ENCODE peak calls at places on chromosome 19, in five cellular contexts. Z is GM12878, U is SK-N-SH, Y is HepG2, I is K562. O is an unnamed sample.

GRCh38 chr19:17847538-17848366 is at the start of gene JAK3:
- DNase-seq in Z (peak), U (peak), Y (peak), I (peak), O (no peak)

GRCh38 chr19:5567971-5568407 is 236 bp upstream of the TINCR start:
- DNase-seq in Z (no peak), U (no peak), Y (no peak), I (no peak), O (no peak)

GRCh38 chr19:19477705-19478383 is 37.5 kb downstream of the TSSK6 start:
- DNase-seq in Z (no peak), U (no peak), Y (no peak), I (no peak), O (no peak)

GRCh38 chr19:58538257-58539168 is 5.4 kb upstream of the TRIM28 start:
- DNase-seq in Z (no peak), U (no peak), Y (no peak), I (no peak), O (no peak)

GRCh38 chr19:58551123-58551497 is 3.8 kb downstream of the CHMP2A start:
- DNase-seq in Z (no peak), U (no peak), Y (no peak), I (no peak), O (no peak)

GRCh38 chr19:6060600-6061391 is 49.5 kb downstream of the RFX2 start:
- DNase-seq in Z (no peak), U (peak), Y (no peak), I (peak), O (no peak)

GRCh38 chr19:30999726-31000125 is 349.5 kb downstream of the TSHZ3 start:
- DNase-seq in Z (no peak), U (no peak), Y (no peak), I (no peak), O (no peak)

GRCh38 chr19:13381827-13382632 is 124.2 kb downstream of the CACNA1A start:
- DNase-seq in Z (no peak), U (no peak), Y (no peak), I (peak), O (no peak)

GRCh38 chr19:32719611-32720059 is at the start of gene TDRD12:
- DNase-seq in Z (no peak), U (peak), Y (no peak), I (no peak), O (no peak)

GRCh38 chr19:7679771-7680605 is 645 bp upstream of the TRAPPC5 start:
- DNase-seq in Z (no peak), U (no peak), Y (no peak), I (no peak), O (no peak)

GRCh38 chr19:41039806-41040205 is 48.4 kb upstream of the CYP2A13 start:
- DNase-seq in Z (no peak), U (no peak), Y (no peak), I (peak), O (no peak)

GRCh38 chr19:32651729-32652140 is 23.2 kb downstream of the ANKRD27 start:
- DNase-seq in Z (no peak), U (peak), Y (no peak), I (no peak), O (no peak)

GRCh38 chr19:17532557-17532956 is 21.1 kb downstream of the PGLS start:
- DNase-seq in Z (no peak), U (no peak), Y (no peak), I (no peak), O (no peak)

GRCh38 chr19:15332311-15332996 is at the start of gene BRD4:
- DNase-seq in Z (no peak), U (peak), Y (no peak), I (peak), O (no peak)

GRCh38 chr19:53463263-53463662 is 4.3 kb upstream of the ZNF813 start:
- DNase-seq in Z (no peak), U (peak), Y (no peak), I (peak), O (no peak)

GRCh38 chr19:16447015-16447384 is 24.8 kb downstream of the EPS15L1 start:
- DNase-seq in Z (peak), U (no peak), Y (peak), I (peak), O (no peak)
- TF ChIP-seq POLR2AphosphoS5 in Z (peak), U (no peak), Y (no peak), I (no peak), O (no peak)

GRCh38 chr19:49635530-49636229 is 4.3 kb downstream of the RRAS start:
- DNase-seq in Z (no peak), U (no peak), Y (no peak), I (no peak), O (no peak)
- TF ChIP-seq ZBTB33 in Z (no peak), U (no peak), Y (no peak), I (no peak), O (no peak)

GRCh38 chr19:55041627-55042343 is 3.7 kb upstream of the GP6 start:
- DNase-seq in Z (no peak), U (no peak), Y (no peak), I (peak), O (no peak)
- TF ChIP-seq POLR2AphosphoS5 in Z (no peak), U (no peak), Y (no peak), I (no peak), O (no peak)

GRCh38 chr19:10003271-10003670 is 7.0 kb downstream of the COL5A3 start:
- DNase-seq in Z (no peak), U (no peak), Y (no peak), I (no peak), O (no peak)

GRCh38 chr19:9996541-9996940 is 13.8 kb downstream of the COL5A3 start:
- DNase-seq in Z (no peak), U (no peak), Y (no peak), I (no peak), O (no peak)

GRCh38 chr19:9995999-9996398 is 14.3 kb downstream of the COL5A3 start:
- DNase-seq in Z (no peak), U (no peak), Y (no peak), I (no peak), O (no peak)

GRCh38 chr19:10001899-10002298 is 8.4 kb downstream of the COL5A3 start:
- DNase-seq in Z (no peak), U (no peak), Y (peak), I (peak), O (no peak)

GRCh38 chr19:10000171-10000826 is 10.0 kb downstream of the COL5A3 start:
- DNase-seq in Z (no peak), U (peak), Y (peak), I (peak), O (peak)
- TF ChIP-seq ZBTB33 in Z (no peak), U (no peak), Y (no peak), I (no peak), O (no peak)

DNA sequence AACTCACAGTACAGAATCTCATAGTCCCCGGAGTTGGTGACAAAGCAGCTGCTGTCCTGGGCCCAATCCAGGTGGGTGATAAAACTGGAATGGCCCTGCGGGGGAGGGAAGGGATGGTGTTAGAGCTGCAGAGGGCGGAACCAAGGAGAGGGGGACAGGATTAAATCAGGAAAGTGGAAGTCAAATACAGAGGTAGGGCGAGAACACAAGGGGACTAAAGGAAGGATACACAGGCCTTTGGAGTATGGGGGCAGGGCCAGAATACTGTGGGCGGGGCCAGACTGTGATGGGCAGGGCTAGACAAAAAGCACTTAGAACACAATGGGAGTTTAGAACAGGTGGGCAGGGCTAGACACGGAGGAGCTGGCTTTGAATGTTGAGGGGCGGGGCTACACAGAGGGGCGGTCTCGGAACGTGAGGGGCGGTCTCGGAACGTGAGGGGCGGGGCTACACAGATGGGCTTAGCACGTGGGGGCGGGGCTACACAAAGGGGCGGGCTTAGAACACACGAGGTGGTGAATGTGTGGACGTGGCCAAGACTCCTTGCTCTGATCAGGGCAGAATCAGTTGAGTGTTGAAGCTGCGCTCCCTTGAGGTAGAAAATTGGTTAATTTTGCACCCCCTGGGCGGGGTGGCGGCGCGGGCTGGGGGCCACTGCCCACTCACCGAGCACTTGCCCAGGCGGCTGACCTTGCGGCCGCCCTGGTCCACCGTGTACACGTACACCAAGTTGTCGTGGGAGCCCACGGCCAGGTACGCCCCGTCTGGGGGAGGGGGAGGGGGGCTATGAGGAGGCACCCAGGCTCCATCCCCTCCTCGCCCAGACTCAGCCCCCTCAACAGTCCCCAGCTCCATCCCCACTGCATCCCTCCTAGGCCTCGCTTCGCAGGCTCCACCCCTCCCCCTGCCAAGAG is 14.0 kb upstream of the GPR4 start:
- DNase-seq in Z (peak), U (peak), Y (peak), I (peak), O (peak)
- TF ChIP-seq POLR2AphosphoS5 in Z (no peak), U (no peak), Y (no peak), I (peak), O (peak)

GRCh38 chr19:43479226-43479625 is 13.8 kb upstream of the LYPD3 start:
- DNase-seq in Z (no peak), U (no peak), Y (no peak), I (no peak), O (no peak)

GRCh38 chr19:43474487-43474886 is 9.1 kb upstream of the LYPD3 start:
- DNase-seq in Z (no peak), U (no peak), Y (no peak), I (no peak), O (no peak)

GRCh38 chr19:43474986-43475705 is 9.7 kb upstream of the LYPD3 start:
- DNase-seq in Z (no peak), U (peak), Y (no peak), I (peak), O (peak)

GRCh38 chr19:43478323-43478722 is 12.9 kb upstream of the LYPD3 start:
- DNase-seq in Z (no peak), U (no peak), Y (no peak), I (no peak), O (no peak)

DNA sequence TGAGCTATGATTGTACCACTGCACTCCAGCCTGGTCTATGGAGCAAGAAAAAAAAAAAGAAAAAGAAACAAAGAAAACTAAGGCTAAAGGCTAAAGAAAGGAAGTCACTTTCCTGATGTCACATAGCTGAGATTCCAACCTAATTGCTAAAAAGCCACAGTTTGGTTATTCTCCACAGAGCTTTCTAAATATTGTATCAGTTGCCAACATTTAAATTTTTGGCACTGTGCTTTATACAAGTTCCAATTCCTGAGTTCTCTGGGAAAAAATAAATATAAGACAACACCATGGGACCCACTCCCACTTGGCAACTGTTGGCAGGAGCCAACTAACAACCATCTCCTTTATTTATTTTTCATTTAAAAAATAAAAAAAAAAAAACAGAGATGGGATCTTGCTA is 11.2 kb upstream of the LYPD3 start:
- DNase-seq in Z (no peak), U (no peak), Y (no peak), I (no peak), O (no peak)
- TF ChIP-seq ZBTB33 in Z (no peak), U (no peak), Y (no peak), I (no peak), O (no peak)

DNA sequence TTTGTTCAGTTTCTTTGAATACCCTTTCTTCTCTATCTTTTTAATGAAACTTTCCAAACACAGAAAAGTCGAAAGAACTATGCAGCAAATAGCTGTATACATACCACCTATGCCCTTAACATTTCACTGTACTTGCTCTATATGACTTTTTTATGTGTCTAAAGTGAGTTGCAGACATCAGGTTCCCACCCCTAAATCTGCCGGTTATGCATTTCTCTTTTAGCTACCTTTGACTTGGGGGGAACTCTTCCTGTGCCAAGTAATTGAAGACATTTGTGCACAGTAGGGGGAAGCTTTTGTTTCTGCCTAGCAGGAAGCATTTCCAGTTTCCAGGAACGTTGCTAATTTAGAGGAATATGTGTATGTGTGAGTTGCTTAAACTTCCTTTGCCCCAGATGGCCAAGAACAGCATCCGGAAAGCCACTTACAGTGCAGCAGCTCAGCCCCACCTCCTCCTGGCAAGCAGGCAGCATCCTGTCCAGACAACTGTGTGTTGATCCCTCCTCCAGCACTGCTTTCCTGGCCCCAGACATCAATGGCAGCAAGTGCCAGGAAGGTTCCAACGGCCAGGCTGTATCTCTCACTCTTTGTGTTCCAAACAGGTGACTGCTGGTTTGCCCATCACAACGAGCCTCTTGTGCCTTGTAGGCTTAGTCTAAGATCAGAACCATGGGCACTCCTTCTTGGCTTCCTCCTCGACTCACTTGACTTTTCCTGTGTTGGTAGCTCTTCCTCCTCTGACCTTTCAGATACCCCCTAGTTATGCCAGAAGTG is 14.7 kb upstream of the GRAMD1A start:
- DNase-seq in Z (no peak), U (no peak), Y (no peak), I (no peak), O (no peak)
- TF ChIP-seq POLR2AphosphoS5 in Z (no peak), U (no peak), Y (no peak), I (no peak), O (no peak)

DNA sequence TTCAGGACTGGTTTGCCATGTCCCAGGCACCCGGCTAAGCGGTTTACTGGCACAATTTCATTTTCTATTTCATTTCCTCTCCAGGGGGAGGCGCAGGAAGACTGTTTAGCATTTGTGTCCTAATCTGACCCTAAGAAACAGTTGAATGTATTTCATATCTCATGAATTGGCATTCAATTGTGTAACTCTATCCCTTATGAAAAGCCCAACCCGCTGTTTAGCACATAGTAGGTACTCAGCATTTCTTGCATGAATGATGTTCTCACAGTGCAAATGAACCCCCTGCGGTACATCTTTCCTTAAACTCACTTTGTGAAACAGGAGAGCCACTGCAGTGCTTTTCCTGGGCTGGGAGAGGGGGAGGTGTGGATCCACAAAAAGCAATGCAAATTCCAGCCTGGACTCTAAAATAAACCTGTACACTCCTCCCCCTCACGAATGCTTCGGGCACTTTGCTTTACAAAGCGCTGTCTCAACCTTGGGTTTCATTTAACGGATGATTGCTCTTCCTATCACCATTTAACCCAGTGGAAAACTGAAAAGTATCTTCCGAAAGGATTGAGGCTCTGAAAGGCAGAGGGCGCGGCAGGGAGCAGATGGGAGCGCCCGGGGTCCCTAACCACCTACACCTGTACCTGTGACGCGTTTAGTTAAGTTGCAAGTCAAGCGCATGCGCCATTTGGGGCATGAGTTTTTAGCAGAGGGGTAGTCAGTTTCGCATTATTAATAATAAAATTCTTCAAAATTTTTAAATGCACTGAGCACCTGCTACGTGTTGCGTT is 1.2 kb upstream of the EEF2 start:
- DNase-seq in Z (peak), U (peak), Y (peak), I (peak), O (peak)
- TF ChIP-seq ZBTB33 in Z (no peak), U (no peak), Y (no peak), I (no peak), O (no peak)

O was measured in HCT116.